ENCODE peak calls at places on chromosomes 7 and 10, in six cellular contexts. I, Z, K, S, Y and G are unnamed samples.

GRCh38 chr7:20395094-20395493 is 64.4 kb downstream of the ITGB8 start:
- DNase-seq in Y (no peak), Z (no peak), I (no peak), S (no peak), K (no peak), G (peak)

GRCh38 chr10:21166557-21167287 is 269.6 kb upstream of the NEBL start:
- DNase-seq in I (no peak), Z (no peak), S (no peak), K (no peak), Y (no peak), G (no peak)

GRCh38 chr10:119165171-119166110 is at the start of gene SFXN4:
- DNase-seq in K (peak), Z (no peak), Y (peak), I (peak), S (peak), G (peak)

GRCh38 chr10:50251309-50251850 is at the start of gene ASAH2:
- DNase-seq in I (no peak), K (no peak), S (no peak), Y (no peak), Z (no peak), G (no peak)

GRCh38 chr7:115043605-115044004 is 121.7 kb downstream of the MDFIC start:
- DNase-seq in Z (no peak), Y (no peak), K (no peak), I (peak), S (no peak), G (no peak)

GRCh38 chr7:128902761-128903585 is 7.5 kb downstream of the KCP start:
- DNase-seq in I (no peak), S (no peak), K (no peak), Z (peak), Y (peak), G (no peak)

GRCh38 chr10:126921974-126922525 is 16.8 kb downstream of the DOCK1 start:
- DNase-seq in Z (no peak), Y (no peak), I (peak), S (peak), K (no peak), G (no peak)

GRCh38 chr7:51229620-51230323 is 86.8 kb downstream of the COBL start:
- DNase-seq in S (no peak), I (no peak), Y (no peak), K (no peak), Z (no peak), G (no peak)

GRCh38 chr7:141210862-141211261 is 137.0 kb downstream of the TMEM178B start:
- DNase-seq in K (peak), Y (no peak), S (no peak), Z (no peak), I (no peak), G (no peak)

GRCh38 chr10:102132563-102133372 is at the start of gene PPRC1:
- DNase-seq in S (peak), I (peak), Y (peak), K (peak), Z (peak), G (peak)

GRCh38 chr10:119087271-119087897 is 6.8 kb upstream of the EIF3A start:
- DNase-seq in S (no peak), Z (no peak), K (no peak), Y (no peak), I (no peak), G (no peak)

GRCh38 chr10:123148414-123149161 is 652 bp downstream of the HMX2 start:
- DNase-seq in S (no peak), K (peak), Z (no peak), I (no peak), Y (peak), G (no peak)

GRCh38 chr10:11882646-11883375 is 59.7 kb downstream of the PROSER2 start:
- DNase-seq in S (no peak), K (no peak), Y (no peak), Z (no peak), I (no peak), G (no peak)

GRCh38 chr7:155798673-155799439 is 13.4 kb downstream of the SHH start:
- DNase-seq in S (no peak), Y (peak), I (no peak), Z (no peak), K (no peak), G (peak)

GRCh38 chr10:100631192-100631591 is 95.4 kb downstream of the HIF1AN start:
- DNase-seq in I (no peak), Y (no peak), Z (no peak), K (no peak), S (no peak), G (no peak)

GRCh38 chr7:2928256-2928612 is 84.1 kb upstream of the GNA12 start:
- DNase-seq in K (no peak), Y (no peak), I (no peak), S (no peak), Z (no peak), G (no peak)

GRCh38 chr7:90320801-90321494 is at the start of gene FAM237B:
- DNase-seq in I (peak), Z (no peak), K (peak), S (no peak), Y (peak), G (no peak)

GRCh38 chr10:38054361-38054797 is 39.8 kb upstream of the ZNF37A start:
- DNase-seq in Z (no peak), I (no peak), K (no peak), Y (no peak), S (no peak), G (peak)

GRCh38 chr7:158001621-158002320 is 585.9 kb downstream of the PTPRN2 start:
- DNase-seq in Y (peak), K (no peak), S (no peak), I (peak), Z (no peak), G (no peak)

GRCh38 chr7:45984386-45985295 is 63.6 kb upstream of the IGFBP3 start:
- DNase-seq in K (no peak), Z (no peak), I (peak), Y (no peak), S (no peak), G (no peak)

GRCh38 chr10:90930070-90930837 is 9.4 kb upstream of the ANKRD1 start:
- DNase-seq in Z (no peak), K (peak), Y (no peak), I (peak), S (no peak), G (no peak)

GRCh38 chr7:39580150-39580874 is 14.1 kb downstream of the YAE1 start:
- DNase-seq in I (peak), Y (peak), Z (peak), S (peak), K (peak), G (peak)

GRCh38 chr7:131145026-131145425 is 182.7 kb upstream of the MKLN1 start:
- DNase-seq in S (peak), Z (no peak), Y (no peak), K (no peak), I (peak), G (no peak)

GRCh38 chr7:120207037-120207436 is 65.9 kb upstream of the KCND2 start:
- DNase-seq in I (no peak), Z (no peak), Y (no peak), K (peak), S (no peak), G (no peak)

GRCh38 chr7:1087952-1088920 is at the start of gene GPER1:
- DNase-seq in S (peak), I (no peak), Z (no peak), Y (peak), K (peak), G (no peak)

GRCh38 chr10:101319241-101319915 is 34.6 kb upstream of the BTRC start:
- DNase-seq in I (no peak), S (no peak), Z (no peak), K (peak), Y (no peak), G (no peak)

GRCh38 chr10:32388258-32389027 is 41.5 kb upstream of the EPC1 start:
- DNase-seq in K (no peak), S (no peak), Z (no peak), I (no peak), Y (no peak), G (no peak)

GRCh38 chr10:44352316-44353127 is 32.4 kb downstream of the CXCL12 start:
- DNase-seq in I (no peak), Z (no peak), S (no peak), Y (no peak), K (no peak), G (no peak)

GRCh38 chr7:12731214-12731656 is 43.8 kb downstream of the ARL4A start:
- DNase-seq in I (peak), Y (no peak), K (peak), Z (no peak), S (peak), G (no peak)

DNA sequence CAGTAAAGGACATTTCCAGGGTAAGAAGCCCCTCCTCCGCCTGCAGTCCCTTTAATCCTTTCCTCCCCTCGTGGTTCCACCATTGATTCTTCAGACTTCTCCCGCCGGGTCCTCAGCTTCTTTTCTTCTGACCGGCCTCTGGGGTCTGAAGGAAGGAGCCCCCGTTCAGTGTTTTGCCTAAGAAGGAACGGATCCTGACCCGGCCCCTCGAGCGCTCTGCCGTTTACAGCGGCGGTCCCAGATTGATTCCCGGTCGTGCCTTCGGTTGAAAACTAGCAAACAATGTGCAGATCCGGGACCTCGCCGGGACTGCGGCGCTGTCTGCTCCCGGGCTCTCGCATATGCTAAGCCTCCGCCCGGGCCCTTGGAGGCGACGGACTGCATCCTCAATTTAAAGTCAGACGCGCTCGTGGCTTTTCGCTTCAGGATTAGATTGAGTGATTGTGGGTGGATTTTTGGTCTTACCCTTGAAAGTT is 504 bp downstream of the DBF4 start:
- DNase-seq in K (peak), Z (no peak), S (no peak), I (peak), Y (peak), G (peak)
- TF ChIP-seq REST in K (no peak), Z (no peak), S (no peak), I (no peak), Y (no peak), G (no peak)

GRCh38 chr7:153523320-153524015 is 528.7 kb upstream of the DPP6 start:
- DNase-seq in S (no peak), Y (no peak), K (no peak), I (no peak), Z (no peak), G (no peak)
- TF ChIP-seq REST in S (no peak), Y (no peak), K (no peak), I (no peak), Z (no peak), G (no peak)

DNA sequence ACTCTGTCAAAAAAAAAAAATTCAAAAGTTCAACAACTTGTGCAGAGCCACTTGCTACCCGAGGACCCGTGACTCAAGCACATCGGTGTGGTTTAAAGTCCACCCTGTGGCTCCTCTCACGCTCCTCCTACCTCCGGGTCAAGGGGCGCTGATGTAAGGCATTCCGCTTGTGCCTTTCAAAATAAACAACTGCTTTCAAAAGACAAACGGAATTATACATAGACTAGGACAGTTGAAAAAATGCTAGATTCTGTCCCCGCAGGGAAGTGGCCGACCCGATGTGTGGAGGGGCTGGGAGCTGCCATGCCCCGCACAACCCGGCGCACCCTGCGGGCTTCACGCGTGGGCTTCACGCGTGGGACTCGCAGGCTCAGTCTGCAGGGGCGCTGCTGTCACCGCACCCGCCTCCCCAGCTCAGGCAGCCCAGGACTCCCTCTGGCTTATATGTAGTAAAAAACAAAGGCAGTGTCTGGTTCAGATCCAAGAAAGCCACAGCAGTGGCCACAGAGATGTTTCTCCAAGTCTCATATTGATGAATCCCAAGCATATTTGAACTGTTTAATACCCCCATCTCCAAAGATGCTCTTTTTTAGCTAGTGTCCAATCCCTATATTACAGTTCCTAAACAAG is 239.7 kb upstream of the INHBA start:
- DNase-seq in Y (no peak), I (peak), Z (no peak), K (peak), S (no peak), G (no peak)
- TF ChIP-seq REST in Y (no peak), I (no peak), Z (no peak), K (no peak), S (no peak), G (no peak)

DNA sequence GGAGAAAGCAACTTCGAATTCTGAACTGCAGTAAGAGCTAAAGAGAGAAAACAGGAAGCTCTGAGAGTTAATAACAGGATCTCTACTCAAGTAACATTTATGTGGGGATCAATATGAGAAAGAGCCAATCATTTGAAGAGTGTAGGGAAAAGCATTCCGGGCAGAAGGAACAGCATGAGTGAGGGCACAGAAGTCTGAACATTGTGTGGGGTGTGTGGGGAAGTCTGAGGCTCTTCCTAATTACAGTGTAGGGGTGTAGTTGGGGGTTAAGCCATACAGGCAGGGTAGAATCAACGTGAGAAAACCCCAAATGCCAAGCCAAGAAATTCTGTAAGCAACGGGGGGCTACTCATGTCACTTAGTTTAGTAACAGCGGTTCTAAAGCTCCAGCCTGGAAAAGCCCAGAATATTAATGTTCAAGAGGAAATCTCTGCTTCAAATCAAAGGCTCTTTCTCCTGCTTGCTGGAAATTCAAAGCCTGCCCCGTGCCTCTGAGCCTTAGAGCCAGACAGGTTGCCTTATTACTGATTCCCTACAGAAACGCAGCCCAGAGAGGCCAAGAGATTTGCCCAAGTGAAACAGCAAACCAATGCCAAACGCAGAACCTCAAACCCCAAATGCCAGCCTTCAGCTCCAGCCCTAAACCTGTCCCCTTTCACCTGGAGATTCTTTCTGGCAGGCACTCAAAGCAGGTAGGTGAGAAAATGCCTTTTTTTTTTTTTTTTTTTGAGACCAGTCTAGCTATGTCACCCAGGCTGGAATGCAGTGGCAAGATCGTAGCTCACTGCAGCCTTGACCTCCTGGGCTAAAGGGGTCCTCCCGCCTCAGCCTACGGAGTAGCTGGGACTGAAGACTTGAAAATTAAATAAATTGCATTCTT is 36.1 kb downstream of the DNAJB12 start:
- DNase-seq in Z (no peak), I (no peak), Y (no peak), S (no peak), K (no peak), G (no peak)
- TF ChIP-seq REST in Z (no peak), I (no peak), Y (no peak), S (no peak), K (no peak), G (no peak)

DNA sequence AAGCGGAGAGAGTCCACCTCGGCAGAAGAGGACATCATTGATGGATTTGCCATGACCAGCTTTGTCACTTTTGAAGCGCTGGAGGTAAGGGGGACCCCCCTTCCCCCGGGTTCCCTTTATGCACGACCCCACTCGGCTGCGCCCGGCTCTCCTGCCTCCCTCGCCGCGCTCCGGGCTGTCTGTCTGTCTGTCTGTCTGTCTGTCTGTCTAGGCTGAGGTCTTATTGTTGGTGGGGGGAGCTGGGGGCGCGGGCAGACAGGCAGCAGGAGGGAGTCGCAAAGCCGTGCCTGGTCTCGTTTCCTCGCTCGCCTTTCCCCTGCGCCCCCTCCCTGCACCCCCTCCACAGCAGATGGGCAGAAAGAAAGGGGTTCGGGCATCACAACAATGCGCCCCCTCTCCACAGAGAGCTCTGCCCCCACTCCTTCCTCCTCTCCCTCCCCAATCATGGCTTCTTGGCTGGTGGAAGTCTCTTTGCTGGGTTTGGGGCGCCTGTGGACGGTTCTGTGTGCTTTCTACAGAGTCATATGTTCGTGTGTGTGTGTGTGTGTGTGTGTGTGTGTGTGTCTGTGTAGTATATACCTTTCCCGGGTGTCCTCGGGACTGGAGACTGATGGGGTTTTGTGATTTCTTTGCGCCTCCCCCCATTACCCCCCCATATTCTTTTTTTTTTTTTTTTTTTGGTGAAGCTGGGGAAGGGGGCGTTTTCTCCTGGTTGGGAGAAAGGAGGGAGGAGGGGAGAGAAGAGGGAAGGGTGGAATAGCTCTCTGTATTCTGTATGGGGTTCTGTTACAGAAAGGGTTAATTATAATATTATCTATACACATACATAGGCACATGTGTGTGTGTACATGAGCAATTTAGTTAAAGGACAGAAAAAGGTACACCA is 1.8 kb downstream of the AUTS2 start:
- DNase-seq in Z (no peak), S (no peak), K (peak), I (peak), Y (peak), G (no peak)
- TF ChIP-seq REST in Z (no peak), S (no peak), K (no peak), I (no peak), Y (no peak), G (no peak)

GRCh38 chr10:94412439-94412838 is 10.1 kb downstream of the TBC1D12 start:
- DNase-seq in Y (no peak), Z (no peak), K (no peak), S (no peak), I (no peak), G (no peak)
- TF ChIP-seq REST in Y (no peak), Z (no peak), K (no peak), S (no peak), I (no peak), G (no peak)

GRCh38 chr7:25429731-25430130 is 201.4 kb upstream of the NPVF start:
- DNase-seq in I (no peak), Y (no peak), Z (no peak), S (no peak), K (no peak), G (no peak)
- TF ChIP-seq REST in I (no peak), Y (no peak), Z (no peak), S (no peak), K (no peak), G (no peak)

GRCh38 chr10:23917251-23917908 is 291.6 kb upstream of the KIAA1217 start:
- DNase-seq in Y (no peak), K (no peak), Z (no peak), S (no peak), I (no peak), G (no peak)

GRCh38 chr10:23912884-23913401 is 296.0 kb upstream of the KIAA1217 start:
- DNase-seq in Z (no peak), I (no peak), Y (peak), S (no peak), K (no peak), G (no peak)

GRCh38 chr10:23918839-23919238 is 290.1 kb upstream of the KIAA1217 start:
- DNase-seq in K (peak), Z (no peak), I (no peak), S (no peak), Y (no peak), G (no peak)

GRCh38 chr10:23914641-23915040 is 294.3 kb upstream of the KIAA1217 start:
- DNase-seq in S (no peak), Z (no peak), I (no peak), Y (no peak), K (no peak), G (no peak)

GRCh38 chr10:23918090-23918704 is 290.7 kb upstream of the KIAA1217 start:
- DNase-seq in Y (no peak), Z (no peak), S (no peak), I (no peak), K (no peak), G (no peak)
- TF ChIP-seq REST in Y (no peak), Z (no peak), S (no peak), I (no peak), K (no peak), G (no peak)